ENCODE peak calls at places on chromosomes 5 and 9, in seven cellular contexts. One of them, this sample, is unnamed.

GRCh38 chr5:36885149-36885548 is 8.6 kb downstream of the NIPBL start:
- DNase-seq in brain microvascular endothelial cell: no peak
- DNase-seq in GM23248: no peak
- DNase-seq in PC-9: no peak
- DNase-seq in dorsolateral prefrontal cortex: no peak
- DNase-seq in SJSA1: no peak
- DNase-seq in CD8-positive, alpha-beta T cell: no peak
- DNase-seq in this sample: no peak

GRCh38 chr5:147234825-147235635 is at the start of gene STK32A:
- DNase-seq in brain microvascular endothelial cell: no peak
- DNase-seq in GM23248: peak
- DNase-seq in PC-9: no peak
- DNase-seq in dorsolateral prefrontal cortex: peak
- DNase-seq in SJSA1: peak
- DNase-seq in CD8-positive, alpha-beta T cell: no peak
- DNase-seq in this sample: no peak

GRCh38 chr9:96667363-96667728 is 12.2 kb upstream of the PRXL2C start:
- DNase-seq in brain microvascular endothelial cell: no peak
- DNase-seq in GM23248: no peak
- DNase-seq in PC-9: no peak
- DNase-seq in dorsolateral prefrontal cortex: no peak
- DNase-seq in SJSA1: no peak
- DNase-seq in CD8-positive, alpha-beta T cell: no peak
- DNase-seq in this sample: no peak

GRCh38 chr5:155905359-155905758 is 421.6 kb upstream of the SGCD start:
- DNase-seq in brain microvascular endothelial cell: no peak
- DNase-seq in GM23248: peak
- DNase-seq in PC-9: no peak
- DNase-seq in dorsolateral prefrontal cortex: no peak
- DNase-seq in SJSA1: no peak
- DNase-seq in CD8-positive, alpha-beta T cell: no peak
- DNase-seq in this sample: no peak

GRCh38 chr5:117318528-117318927 is 743.9 kb upstream of the SEMA6A start:
- DNase-seq in brain microvascular endothelial cell: no peak
- DNase-seq in GM23248: no peak
- DNase-seq in PC-9: no peak
- DNase-seq in dorsolateral prefrontal cortex: no peak
- DNase-seq in SJSA1: no peak
- DNase-seq in CD8-positive, alpha-beta T cell: no peak
- DNase-seq in this sample: no peak

GRCh38 chr9:111094433-111095421 is 56.5 kb upstream of the LPAR1 start:
- DNase-seq in brain microvascular endothelial cell: peak
- DNase-seq in GM23248: peak
- DNase-seq in PC-9: peak
- DNase-seq in dorsolateral prefrontal cortex: no peak
- DNase-seq in SJSA1: peak
- DNase-seq in CD8-positive, alpha-beta T cell: no peak
- DNase-seq in this sample: no peak

GRCh38 chr5:96781031-96781733 is 26.6 kb downstream of the ERAP1 start:
- DNase-seq in brain microvascular endothelial cell: peak
- DNase-seq in GM23248: peak
- DNase-seq in PC-9: no peak
- DNase-seq in dorsolateral prefrontal cortex: no peak
- DNase-seq in SJSA1: peak
- DNase-seq in CD8-positive, alpha-beta T cell: no peak
- DNase-seq in this sample: no peak

GRCh38 chr5:112312810-112313209 is 106.3 kb downstream of the EPB41L4A start:
- DNase-seq in brain microvascular endothelial cell: no peak
- DNase-seq in GM23248: peak
- DNase-seq in PC-9: no peak
- DNase-seq in dorsolateral prefrontal cortex: no peak
- DNase-seq in SJSA1: no peak
- DNase-seq in CD8-positive, alpha-beta T cell: no peak
- DNase-seq in this sample: no peak

GRCh38 chr9:79221084-79221483 is 350.7 kb upstream of the TLE4 start:
- DNase-seq in brain microvascular endothelial cell: peak
- DNase-seq in GM23248: peak
- DNase-seq in PC-9: peak
- DNase-seq in dorsolateral prefrontal cortex: no peak
- DNase-seq in SJSA1: peak
- DNase-seq in CD8-positive, alpha-beta T cell: no peak
- DNase-seq in this sample: no peak

GRCh38 chr5:126855266-126855665 is 78.3 kb downstream of the LMNB1 start:
- DNase-seq in brain microvascular endothelial cell: peak
- DNase-seq in GM23248: no peak
- DNase-seq in PC-9: no peak
- DNase-seq in dorsolateral prefrontal cortex: no peak
- DNase-seq in SJSA1: no peak
- DNase-seq in CD8-positive, alpha-beta T cell: no peak
- DNase-seq in this sample: no peak

GRCh38 chr5:55634204-55634785 is 77.8 kb downstream of the SLC38A9 start:
- DNase-seq in brain microvascular endothelial cell: no peak
- DNase-seq in GM23248: peak
- DNase-seq in PC-9: no peak
- DNase-seq in dorsolateral prefrontal cortex: no peak
- DNase-seq in SJSA1: no peak
- DNase-seq in CD8-positive, alpha-beta T cell: no peak
- DNase-seq in this sample: no peak

GRCh38 chr5:56516441-56516840 is 283.3 kb upstream of the ANKRD55 start:
- DNase-seq in brain microvascular endothelial cell: no peak
- DNase-seq in GM23248: no peak
- DNase-seq in PC-9: no peak
- DNase-seq in dorsolateral prefrontal cortex: no peak
- DNase-seq in SJSA1: no peak
- DNase-seq in CD8-positive, alpha-beta T cell: no peak
- DNase-seq in this sample: no peak

GRCh38 chr9:76206821-76207220 is 187.4 kb downstream of the RFK start:
- DNase-seq in brain microvascular endothelial cell: no peak
- DNase-seq in GM23248: no peak
- DNase-seq in PC-9: no peak
- DNase-seq in dorsolateral prefrontal cortex: no peak
- DNase-seq in SJSA1: no peak
- DNase-seq in CD8-positive, alpha-beta T cell: no peak
- DNase-seq in this sample: no peak

GRCh38 chr5:172906436-172906835 is 52.8 kb upstream of the RPL26L1 start:
- DNase-seq in brain microvascular endothelial cell: no peak
- DNase-seq in GM23248: peak
- DNase-seq in PC-9: no peak
- DNase-seq in dorsolateral prefrontal cortex: no peak
- DNase-seq in SJSA1: peak
- DNase-seq in CD8-positive, alpha-beta T cell: no peak
- DNase-seq in this sample: no peak

GRCh38 chr5:440413-441180 is 2.4 kb upstream of the EXOC3 start:
- DNase-seq in brain microvascular endothelial cell: no peak
- DNase-seq in GM23248: no peak
- DNase-seq in PC-9: no peak
- DNase-seq in dorsolateral prefrontal cortex: no peak
- DNase-seq in SJSA1: no peak
- DNase-seq in CD8-positive, alpha-beta T cell: no peak
- DNase-seq in this sample: no peak

GRCh38 chr9:109466623-109467590 is 31.2 kb downstream of the PTPN3 start:
- DNase-seq in brain microvascular endothelial cell: no peak
- DNase-seq in GM23248: no peak
- DNase-seq in PC-9: peak
- DNase-seq in dorsolateral prefrontal cortex: no peak
- DNase-seq in SJSA1: no peak
- DNase-seq in CD8-positive, alpha-beta T cell: no peak
- DNase-seq in this sample: no peak

GRCh38 chr5:14153932-14154646 is 10.9 kb downstream of the TRIO start:
- DNase-seq in brain microvascular endothelial cell: peak
- DNase-seq in GM23248: peak
- DNase-seq in PC-9: peak
- DNase-seq in dorsolateral prefrontal cortex: peak
- DNase-seq in SJSA1: peak
- DNase-seq in CD8-positive, alpha-beta T cell: no peak
- DNase-seq in this sample: no peak

GRCh38 chr5:167577616-167578015 is 713.8 kb upstream of the WWC1 start:
- DNase-seq in brain microvascular endothelial cell: no peak
- DNase-seq in GM23248: no peak
- DNase-seq in PC-9: no peak
- DNase-seq in dorsolateral prefrontal cortex: no peak
- DNase-seq in SJSA1: no peak
- DNase-seq in CD8-positive, alpha-beta T cell: no peak
- DNase-seq in this sample: no peak

GRCh38 chr5:127492854-127493738 is 24.3 kb upstream of the PRRC1 start:
- DNase-seq in brain microvascular endothelial cell: peak
- DNase-seq in GM23248: peak
- DNase-seq in PC-9: no peak
- DNase-seq in dorsolateral prefrontal cortex: no peak
- DNase-seq in SJSA1: peak
- DNase-seq in CD8-positive, alpha-beta T cell: no peak
- DNase-seq in this sample: peak

GRCh38 chr5:129410488-129410887 is 49.6 kb upstream of the ADAMTS19 start:
- DNase-seq in brain microvascular endothelial cell: no peak
- DNase-seq in GM23248: no peak
- DNase-seq in PC-9: no peak
- DNase-seq in dorsolateral prefrontal cortex: no peak
- DNase-seq in SJSA1: no peak
- DNase-seq in CD8-positive, alpha-beta T cell: no peak
- DNase-seq in this sample: no peak

GRCh38 chr9:95116820-95117204 is 200.7 kb downstream of the FANCC start:
- DNase-seq in brain microvascular endothelial cell: no peak
- DNase-seq in GM23248: no peak
- DNase-seq in PC-9: no peak
- DNase-seq in dorsolateral prefrontal cortex: no peak
- DNase-seq in SJSA1: no peak
- DNase-seq in CD8-positive, alpha-beta T cell: no peak
- DNase-seq in this sample: no peak

DNA sequence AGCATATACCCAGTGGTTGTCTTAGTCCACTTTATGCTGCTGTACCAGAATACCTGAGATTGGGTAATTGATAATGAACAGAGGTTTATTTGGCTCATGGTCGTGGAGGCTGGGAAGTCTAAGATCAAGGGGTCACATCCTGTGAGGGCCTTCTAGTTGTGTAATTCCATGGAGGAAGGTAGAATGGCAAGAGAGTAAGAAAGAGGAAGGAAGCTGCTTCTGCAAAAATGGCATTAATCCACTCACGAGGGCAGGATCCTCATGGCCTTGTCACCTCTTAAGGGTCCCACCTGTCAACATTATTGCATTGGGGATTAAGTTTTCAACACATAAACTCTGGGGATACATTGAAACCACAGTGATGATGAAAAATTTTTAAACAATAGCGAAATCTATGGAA is 17.0 kb downstream of the BTNL8 start:
- DNase-seq in brain microvascular endothelial cell: no peak
- DNase-seq in GM23248: no peak
- DNase-seq in PC-9: peak
- DNase-seq in dorsolateral prefrontal cortex: no peak
- DNase-seq in SJSA1: no peak
- DNase-seq in CD8-positive, alpha-beta T cell: no peak
- DNase-seq in this sample: no peak
- H3K27ac ChIP-seq in brain microvascular endothelial cell: no peak
- H3K27ac ChIP-seq in GM23248: no peak
- H3K27ac ChIP-seq in PC-9: peak
- H3K27ac ChIP-seq in dorsolateral prefrontal cortex: no peak
- H3K27ac ChIP-seq in SJSA1: no peak
- H3K27ac ChIP-seq in CD8-positive, alpha-beta T cell: no peak
- H3K27ac ChIP-seq in this sample: no peak

GRCh38 chr5:86360801-86361200 is 256.9 kb upstream of the COX7C start:
- DNase-seq in brain microvascular endothelial cell: no peak
- DNase-seq in GM23248: no peak
- DNase-seq in PC-9: no peak
- DNase-seq in dorsolateral prefrontal cortex: no peak
- DNase-seq in SJSA1: no peak
- DNase-seq in CD8-positive, alpha-beta T cell: no peak
- DNase-seq in this sample: no peak
- H3K27ac ChIP-seq in brain microvascular endothelial cell: no peak
- H3K27ac ChIP-seq in GM23248: no peak
- H3K27ac ChIP-seq in PC-9: no peak
- H3K27ac ChIP-seq in dorsolateral prefrontal cortex: no peak
- H3K27ac ChIP-seq in SJSA1: no peak
- H3K27ac ChIP-seq in CD8-positive, alpha-beta T cell: no peak
- H3K27ac ChIP-seq in this sample: no peak

GRCh38 chr9:121324316-121324715 is 45.7 kb downstream of the STOM start:
- DNase-seq in brain microvascular endothelial cell: no peak
- DNase-seq in GM23248: peak
- DNase-seq in PC-9: no peak
- DNase-seq in dorsolateral prefrontal cortex: no peak
- DNase-seq in SJSA1: no peak
- DNase-seq in CD8-positive, alpha-beta T cell: no peak
- DNase-seq in this sample: no peak

GRCh38 chr9:121325387-121325786 is 44.7 kb downstream of the STOM start:
- DNase-seq in brain microvascular endothelial cell: no peak
- DNase-seq in GM23248: no peak
- DNase-seq in PC-9: no peak
- DNase-seq in dorsolateral prefrontal cortex: no peak
- DNase-seq in SJSA1: no peak
- DNase-seq in CD8-positive, alpha-beta T cell: no peak
- DNase-seq in this sample: no peak

GRCh38 chr9:121326924-121327613 is 43.0 kb downstream of the STOM start:
- DNase-seq in brain microvascular endothelial cell: no peak
- DNase-seq in GM23248: no peak
- DNase-seq in PC-9: no peak
- DNase-seq in dorsolateral prefrontal cortex: no peak
- DNase-seq in SJSA1: no peak
- DNase-seq in CD8-positive, alpha-beta T cell: no peak
- DNase-seq in this sample: no peak

GRCh38 chr9:121324755-121325154 is 45.3 kb downstream of the STOM start:
- DNase-seq in brain microvascular endothelial cell: no peak
- DNase-seq in GM23248: no peak
- DNase-seq in PC-9: no peak
- DNase-seq in dorsolateral prefrontal cortex: no peak
- DNase-seq in SJSA1: no peak
- DNase-seq in CD8-positive, alpha-beta T cell: no peak
- DNase-seq in this sample: no peak

DNA sequence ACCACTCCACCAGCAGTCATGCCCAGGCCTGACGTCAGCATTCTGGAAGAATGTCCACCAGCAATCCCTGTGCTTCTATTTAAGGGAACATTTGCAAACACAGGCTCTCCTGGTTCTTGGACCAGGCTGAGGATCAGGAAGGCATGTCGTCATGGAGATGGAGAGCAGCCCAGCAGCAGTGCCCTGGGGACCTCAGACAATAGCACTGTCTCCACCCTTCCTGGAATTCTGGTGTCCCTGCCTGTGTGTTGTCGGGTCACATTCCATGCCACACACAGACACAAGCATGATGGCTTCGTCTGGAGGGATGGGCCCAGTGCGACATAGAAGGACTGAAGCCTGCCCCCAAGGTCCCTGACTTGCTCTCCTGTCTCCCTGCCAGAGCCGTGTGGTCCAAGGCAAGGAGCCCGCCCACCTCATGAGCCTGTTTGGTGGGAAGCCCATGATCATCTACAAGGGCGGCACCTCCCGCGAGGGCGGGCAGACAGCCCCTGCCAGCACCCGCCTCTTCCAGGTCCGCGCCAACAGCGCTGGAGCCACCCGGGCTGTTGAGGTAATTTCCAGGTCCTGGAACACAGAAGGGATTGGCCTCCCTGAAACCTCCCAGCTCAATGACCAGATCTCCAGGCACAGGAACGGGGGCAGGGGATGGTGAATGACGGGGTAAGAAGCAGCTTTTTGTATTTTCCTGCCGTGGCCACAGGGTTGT is 43.8 kb downstream of the STOM start:
- DNase-seq in brain microvascular endothelial cell: peak
- DNase-seq in GM23248: peak
- DNase-seq in PC-9: peak
- DNase-seq in dorsolateral prefrontal cortex: peak
- DNase-seq in SJSA1: peak
- DNase-seq in CD8-positive, alpha-beta T cell: no peak
- DNase-seq in this sample: no peak
- H3K27ac ChIP-seq in brain microvascular endothelial cell: no peak
- H3K27ac ChIP-seq in GM23248: peak
- H3K27ac ChIP-seq in PC-9: no peak
- H3K27ac ChIP-seq in dorsolateral prefrontal cortex: no peak
- H3K27ac ChIP-seq in SJSA1: peak
- H3K27ac ChIP-seq in CD8-positive, alpha-beta T cell: no peak
- H3K27ac ChIP-seq in this sample: no peak

GRCh38 chr9:136847827-136848392 is 1.3 kb upstream of the PHPT1 start:
- DNase-seq in brain microvascular endothelial cell: peak
- DNase-seq in GM23248: peak
- DNase-seq in PC-9: peak
- DNase-seq in dorsolateral prefrontal cortex: no peak
- DNase-seq in SJSA1: peak
- DNase-seq in CD8-positive, alpha-beta T cell: peak
- DNase-seq in this sample: peak
- H3K27ac ChIP-seq in brain microvascular endothelial cell: no peak
- H3K27ac ChIP-seq in GM23248: peak
- H3K27ac ChIP-seq in PC-9: peak
- H3K27ac ChIP-seq in dorsolateral prefrontal cortex: peak
- H3K27ac ChIP-seq in SJSA1: no peak
- H3K27ac ChIP-seq in CD8-positive, alpha-beta T cell: no peak
- H3K27ac ChIP-seq in this sample: no peak